ENCODE peak calls at places on chromosomes 16 and 17, in nine cellular contexts. One of them, this sample, is unnamed.

GRCh38 chr16:8962393-8963009 is 1.2 kb downstream of the USP7 start:
- DNase-seq in pons: no peak
- DNase-seq in activated CD4-positive, alpha-beta T cell treated with anti-CD3 and anti-CD28 coated beads, Interleukin-2, amount 50 U/mL, for 48 hours: peak; percentile 54
- DNase-seq in cardiac fibroblast: no peak
- DNase-seq in activated T-helper 1 cell treated with anti-CD3 and anti-CD28 coated beads, Interleukin-2, amount 50 U/mL, for 16 hours: peak; percentile 31
- DNase-seq in HS-5: no peak
- DNase-seq in left colon: no peak
- DNase-seq in HEK293T: no peak
- DNase-seq in hypothalamus: no peak
- DNase-seq in this sample: no peak

GRCh38 chr16:84752600-84752999 is 52.8 kb downstream of the USP10 start:
- DNase-seq in hypothalamus: no peak
- DNase-seq in HS-5: no peak
- DNase-seq in pons: no peak
- DNase-seq in left colon: no peak
- DNase-seq in activated CD4-positive, alpha-beta T cell treated with anti-CD3 and anti-CD28 coated beads, Interleukin-2, amount 50 U/mL, for 48 hours: no peak
- DNase-seq in activated T-helper 1 cell treated with anti-CD3 and anti-CD28 coated beads, Interleukin-2, amount 50 U/mL, for 16 hours: no peak
- DNase-seq in cardiac fibroblast: no peak
- DNase-seq in HEK293T: no peak
- DNase-seq in this sample: no peak

GRCh38 chr17:67377727-67378443 is 804 bp downstream of the PITPNC1 start:
- DNase-seq in activated T-helper 1 cell treated with anti-CD3 and anti-CD28 coated beads, Interleukin-2, amount 50 U/mL, for 16 hours: peak; percentile 48
- DNase-seq in HS-5: no peak
- DNase-seq in cardiac fibroblast: peak; percentile 43
- DNase-seq in hypothalamus: no peak
- DNase-seq in activated CD4-positive, alpha-beta T cell treated with anti-CD3 and anti-CD28 coated beads, Interleukin-2, amount 50 U/mL, for 48 hours: peak; percentile 66
- DNase-seq in HEK293T: peak; percentile 35
- DNase-seq in pons: no peak
- DNase-seq in left colon: peak; percentile 46
- DNase-seq in this sample: peak; percentile 42

GRCh38 chr17:82065638-82066303 is at the start of gene DUS1L:
- DNase-seq in HS-5: no peak
- DNase-seq in cardiac fibroblast: peak; percentile 54
- DNase-seq in pons: no peak
- DNase-seq in hypothalamus: peak; percentile 19
- DNase-seq in activated T-helper 1 cell treated with anti-CD3 and anti-CD28 coated beads, Interleukin-2, amount 50 U/mL, for 16 hours: peak; percentile 63
- DNase-seq in left colon: no peak
- DNase-seq in HEK293T: peak; percentile 86
- DNase-seq in activated CD4-positive, alpha-beta T cell treated with anti-CD3 and anti-CD28 coated beads, Interleukin-2, amount 50 U/mL, for 48 hours: peak; percentile 77
- DNase-seq in this sample: peak; percentile 60

GRCh38 chr16:30000768-30001631 is 5.0 kb downstream of the INO80E start:
- DNase-seq in HEK293T: no peak
- DNase-seq in left colon: no peak
- DNase-seq in cardiac fibroblast: no peak
- DNase-seq in hypothalamus: no peak
- DNase-seq in HS-5: no peak
- DNase-seq in pons: no peak
- DNase-seq in activated CD4-positive, alpha-beta T cell treated with anti-CD3 and anti-CD28 coated beads, Interleukin-2, amount 50 U/mL, for 48 hours: no peak
- DNase-seq in activated T-helper 1 cell treated with anti-CD3 and anti-CD28 coated beads, Interleukin-2, amount 50 U/mL, for 16 hours: no peak
- DNase-seq in this sample: no peak

GRCh38 chr17:4204676-4205075 is 59.1 kb downstream of the ANKFY1 start:
- DNase-seq in HS-5: peak; percentile 54
- DNase-seq in activated CD4-positive, alpha-beta T cell treated with anti-CD3 and anti-CD28 coated beads, Interleukin-2, amount 50 U/mL, for 48 hours: peak; percentile 14
- DNase-seq in activated T-helper 1 cell treated with anti-CD3 and anti-CD28 coated beads, Interleukin-2, amount 50 U/mL, for 16 hours: no peak
- DNase-seq in hypothalamus: no peak
- DNase-seq in HEK293T: no peak
- DNase-seq in pons: no peak
- DNase-seq in left colon: peak; percentile 54
- DNase-seq in cardiac fibroblast: peak; percentile 98
- DNase-seq in this sample: peak; percentile 57

GRCh38 chr17:17516941-17517720 is 20.9 kb upstream of the RASD1 start:
- DNase-seq in HEK293T: no peak
- DNase-seq in HS-5: no peak
- DNase-seq in cardiac fibroblast: no peak
- DNase-seq in hypothalamus: no peak
- DNase-seq in activated CD4-positive, alpha-beta T cell treated with anti-CD3 and anti-CD28 coated beads, Interleukin-2, amount 50 U/mL, for 48 hours: no peak
- DNase-seq in activated T-helper 1 cell treated with anti-CD3 and anti-CD28 coated beads, Interleukin-2, amount 50 U/mL, for 16 hours: no peak
- DNase-seq in pons: no peak
- DNase-seq in left colon: no peak
- DNase-seq in this sample: no peak

GRCh38 chr16:47965439-47965838 is 190.4 kb downstream of the ABCC12 start:
- DNase-seq in HS-5: no peak
- DNase-seq in activated CD4-positive, alpha-beta T cell treated with anti-CD3 and anti-CD28 coated beads, Interleukin-2, amount 50 U/mL, for 48 hours: no peak
- DNase-seq in HEK293T: no peak
- DNase-seq in hypothalamus: no peak
- DNase-seq in activated T-helper 1 cell treated with anti-CD3 and anti-CD28 coated beads, Interleukin-2, amount 50 U/mL, for 16 hours: no peak
- DNase-seq in cardiac fibroblast: peak; percentile 5
- DNase-seq in pons: no peak
- DNase-seq in left colon: no peak
- DNase-seq in this sample: no peak

GRCh38 chr16:57609541-57610401 is 18.7 kb upstream of the ADGRG1 start:
- DNase-seq in activated T-helper 1 cell treated with anti-CD3 and anti-CD28 coated beads, Interleukin-2, amount 50 U/mL, for 16 hours: peak; percentile 66
- DNase-seq in pons: peak; percentile 66
- DNase-seq in cardiac fibroblast: no peak
- DNase-seq in left colon: no peak
- DNase-seq in hypothalamus: no peak
- DNase-seq in activated CD4-positive, alpha-beta T cell treated with anti-CD3 and anti-CD28 coated beads, Interleukin-2, amount 50 U/mL, for 48 hours: peak; percentile 84
- DNase-seq in HS-5: no peak
- DNase-seq in HEK293T: no peak
- DNase-seq in this sample: no peak